ENCODE peak calls at places on chromosomes 7 and 10, in six cellular contexts. One of them, this sample, is unnamed.

GRCh38 chr7:33452805-33453502 is 323.6 kb downstream of the BBS9 start:
- DNase-seq in NCI-H1417: no peak
- DNase-seq in BE2C: no peak
- DNase-seq in glutamatergic neuron: no peak
- DNase-seq in activated CD8-positive, alpha-beta memory T cell treated with anti-CD3 and anti-CD28 coated beads, Interleukin-2, amount 50 U/mL, for 48 hours: no peak
- DNase-seq in BJ: no peak
- DNase-seq in this sample: no peak

GRCh38 chr10:94963901-94964300 is 25.4 kb downstream of the CYP2C9 start:
- DNase-seq in glutamatergic neuron: no peak
- DNase-seq in NCI-H1417: peak
- DNase-seq in activated CD8-positive, alpha-beta memory T cell treated with anti-CD3 and anti-CD28 coated beads, Interleukin-2, amount 50 U/mL, for 48 hours: no peak
- DNase-seq in BE2C: no peak
- DNase-seq in BJ: no peak
- DNase-seq in this sample: peak

GRCh38 chr7:142835487-142835886 is 19.4 kb upstream of the EPHB6 start:
- DNase-seq in glutamatergic neuron: no peak
- DNase-seq in BE2C: no peak
- DNase-seq in BJ: no peak
- DNase-seq in activated CD8-positive, alpha-beta memory T cell treated with anti-CD3 and anti-CD28 coated beads, Interleukin-2, amount 50 U/mL, for 48 hours: no peak
- DNase-seq in NCI-H1417: no peak
- DNase-seq in this sample: no peak

GRCh38 chr7:50121269-50121668 is 28.2 kb upstream of the ZPBP start:
- DNase-seq in BJ: no peak
- DNase-seq in glutamatergic neuron: no peak
- DNase-seq in activated CD8-positive, alpha-beta memory T cell treated with anti-CD3 and anti-CD28 coated beads, Interleukin-2, amount 50 U/mL, for 48 hours: no peak
- DNase-seq in NCI-H1417: no peak
- DNase-seq in BE2C: no peak
- DNase-seq in this sample: no peak

GRCh38 chr7:99252166-99252895 is 20.3 kb upstream of the MYH16 start:
- DNase-seq in glutamatergic neuron: no peak
- DNase-seq in NCI-H1417: no peak
- DNase-seq in activated CD8-positive, alpha-beta memory T cell treated with anti-CD3 and anti-CD28 coated beads, Interleukin-2, amount 50 U/mL, for 48 hours: no peak
- DNase-seq in BE2C: no peak
- DNase-seq in BJ: no peak
- DNase-seq in this sample: no peak

GRCh38 chr7:107149863-107150262 is 18.9 kb upstream of the HBP1 start:
- DNase-seq in BE2C: no peak
- DNase-seq in NCI-H1417: no peak
- DNase-seq in activated CD8-positive, alpha-beta memory T cell treated with anti-CD3 and anti-CD28 coated beads, Interleukin-2, amount 50 U/mL, for 48 hours: no peak
- DNase-seq in glutamatergic neuron: no peak
- DNase-seq in BJ: no peak
- DNase-seq in this sample: no peak

GRCh38 chr7:149799397-149800168 is 26.2 kb upstream of the ZNF467 start:
- DNase-seq in BE2C: peak
- DNase-seq in glutamatergic neuron: peak
- DNase-seq in BJ: no peak
- DNase-seq in activated CD8-positive, alpha-beta memory T cell treated with anti-CD3 and anti-CD28 coated beads, Interleukin-2, amount 50 U/mL, for 48 hours: peak
- DNase-seq in NCI-H1417: peak
- DNase-seq in this sample: peak

GRCh38 chr7:39923086-39923485 is 27.0 kb upstream of the CDK13 start:
- DNase-seq in NCI-H1417: no peak
- DNase-seq in activated CD8-positive, alpha-beta memory T cell treated with anti-CD3 and anti-CD28 coated beads, Interleukin-2, amount 50 U/mL, for 48 hours: no peak
- DNase-seq in BE2C: no peak
- DNase-seq in BJ: no peak
- DNase-seq in glutamatergic neuron: no peak
- DNase-seq in this sample: no peak

GRCh38 chr7:140923358-140924006 is 1.2 kb downstream of the BRAF start:
- DNase-seq in glutamatergic neuron: no peak
- DNase-seq in BE2C: peak
- DNase-seq in NCI-H1417: peak
- DNase-seq in activated CD8-positive, alpha-beta memory T cell treated with anti-CD3 and anti-CD28 coated beads, Interleukin-2, amount 50 U/mL, for 48 hours: no peak
- DNase-seq in BJ: no peak
- DNase-seq in this sample: peak

GRCh38 chr7:84546403-84546802 is 351.8 kb upstream of the SEMA3A start:
- DNase-seq in glutamatergic neuron: no peak
- DNase-seq in BE2C: no peak
- DNase-seq in activated CD8-positive, alpha-beta memory T cell treated with anti-CD3 and anti-CD28 coated beads, Interleukin-2, amount 50 U/mL, for 48 hours: no peak
- DNase-seq in BJ: no peak
- DNase-seq in NCI-H1417: no peak
- DNase-seq in this sample: no peak

GRCh38 chr7:42235734-42236133 is 1.3 kb downstream of the GLI3 start:
- DNase-seq in BJ: no peak
- DNase-seq in NCI-H1417: peak
- DNase-seq in activated CD8-positive, alpha-beta memory T cell treated with anti-CD3 and anti-CD28 coated beads, Interleukin-2, amount 50 U/mL, for 48 hours: no peak
- DNase-seq in BE2C: no peak
- DNase-seq in glutamatergic neuron: no peak
- DNase-seq in this sample: no peak

GRCh38 chr10:71547841-71548493 is 151.2 kb downstream of the CDH23 start:
- DNase-seq in BJ: peak
- DNase-seq in glutamatergic neuron: peak
- DNase-seq in NCI-H1417: no peak
- DNase-seq in BE2C: peak
- DNase-seq in activated CD8-positive, alpha-beta memory T cell treated with anti-CD3 and anti-CD28 coated beads, Interleukin-2, amount 50 U/mL, for 48 hours: no peak
- DNase-seq in this sample: no peak

GRCh38 chr10:30284860-30285594 is 64.1 kb downstream of the MTPAP start:
- DNase-seq in glutamatergic neuron: no peak
- DNase-seq in NCI-H1417: no peak
- DNase-seq in activated CD8-positive, alpha-beta memory T cell treated with anti-CD3 and anti-CD28 coated beads, Interleukin-2, amount 50 U/mL, for 48 hours: no peak
- DNase-seq in BJ: no peak
- DNase-seq in BE2C: no peak
- DNase-seq in this sample: no peak

GRCh38 chr7:36977878-36978277 is 253.6 kb upstream of the AOAH start:
- DNase-seq in BJ: no peak
- DNase-seq in BE2C: no peak
- DNase-seq in NCI-H1417: no peak
- DNase-seq in glutamatergic neuron: no peak
- DNase-seq in activated CD8-positive, alpha-beta memory T cell treated with anti-CD3 and anti-CD28 coated beads, Interleukin-2, amount 50 U/mL, for 48 hours: no peak
- DNase-seq in this sample: no peak

GRCh38 chr10:112919721-112920120 is 30.3 kb upstream of the TCF7L2 start:
- DNase-seq in glutamatergic neuron: no peak
- DNase-seq in NCI-H1417: no peak
- DNase-seq in BE2C: no peak
- DNase-seq in BJ: peak
- DNase-seq in activated CD8-positive, alpha-beta memory T cell treated with anti-CD3 and anti-CD28 coated beads, Interleukin-2, amount 50 U/mL, for 48 hours: no peak
- DNase-seq in this sample: no peak

GRCh38 chr10:102906507-102906906 is 11.6 kb upstream of the CNNM2 start:
- DNase-seq in BE2C: no peak
- DNase-seq in NCI-H1417: no peak
- DNase-seq in activated CD8-positive, alpha-beta memory T cell treated with anti-CD3 and anti-CD28 coated beads, Interleukin-2, amount 50 U/mL, for 48 hours: no peak
- DNase-seq in BJ: no peak
- DNase-seq in glutamatergic neuron: no peak
- DNase-seq in this sample: no peak

GRCh38 chr7:90461216-90461615 is 8.2 kb upstream of the PTTG1IP2 start:
- DNase-seq in NCI-H1417: no peak
- DNase-seq in BE2C: no peak
- DNase-seq in glutamatergic neuron: no peak
- DNase-seq in activated CD8-positive, alpha-beta memory T cell treated with anti-CD3 and anti-CD28 coated beads, Interleukin-2, amount 50 U/mL, for 48 hours: no peak
- DNase-seq in BJ: no peak
- DNase-seq in this sample: no peak

GRCh38 chr10:129231821-129232220 is 235.2 kb upstream of the MGMT start:
- DNase-seq in activated CD8-positive, alpha-beta memory T cell treated with anti-CD3 and anti-CD28 coated beads, Interleukin-2, amount 50 U/mL, for 48 hours: no peak
- DNase-seq in BJ: no peak
- DNase-seq in BE2C: no peak
- DNase-seq in NCI-H1417: no peak
- DNase-seq in glutamatergic neuron: no peak
- DNase-seq in this sample: no peak

This sample was measured in HT-29.